ENCODE peak calls at places on chromosome 3, in five cellular contexts. One of them, this sample, is unnamed.
A peak's percentile ranks its signal among the peaks of the same experiment; 100 is the strongest.

GRCh38 chr3:190673157-190673556 is 159.3 kb downstream of the IL1RAP start:
- DNase-seq in neuronal stem cell: no peak
- DNase-seq in H1: no peak
- DNase-seq in IMR-90: peak; percentile 48
- DNase-seq in H9: no peak
- DNase-seq in this sample: peak; percentile 18

GRCh38 chr3:14590594-14590993 is 50.5 kb upstream of the GRIP2 start:
- DNase-seq in neuronal stem cell: no peak
- DNase-seq in H9: no peak
- DNase-seq in H1: no peak
- DNase-seq in IMR-90: no peak
- DNase-seq in this sample: no peak

GRCh38 chr3:10552631-10552943 is 47.2 kb upstream of the ATP2B2 start:
- DNase-seq in H9: peak; percentile 6
- DNase-seq in neuronal stem cell: no peak
- DNase-seq in IMR-90: no peak
- DNase-seq in H1: peak; percentile 16
- DNase-seq in this sample: no peak

GRCh38 chr3:4763604-4764247 is 215.5 kb upstream of the BHLHE40 start:
- DNase-seq in H1: no peak
- DNase-seq in H9: no peak
- DNase-seq in IMR-90: no peak
- DNase-seq in neuronal stem cell: no peak
- DNase-seq in this sample: no peak

GRCh38 chr3:72142028-72142427 is 357.1 kb upstream of the PROK2 start:
- DNase-seq in H1: no peak
- DNase-seq in IMR-90: no peak
- DNase-seq in H9: no peak
- DNase-seq in neuronal stem cell: no peak
- DNase-seq in this sample: no peak

GRCh38 chr3:66140763-66141372 is 79.9 kb upstream of the SLC25A26 start:
- DNase-seq in neuronal stem cell: no peak
- DNase-seq in H9: no peak
- DNase-seq in H1: no peak
- DNase-seq in IMR-90: no peak
- DNase-seq in this sample: peak; percentile 16

GRCh38 chr3:37174532-37175126 is at the start of gene LRRFIP2:
- DNase-seq in H1: no peak
- DNase-seq in H9: no peak
- DNase-seq in IMR-90: peak; percentile 82
- DNase-seq in neuronal stem cell: no peak
- DNase-seq in this sample: no peak

GRCh38 chr3:10753964-10754363 is 62.1 kb upstream of the SLC6A11 start:
- DNase-seq in neuronal stem cell: peak; percentile 66
- DNase-seq in H9: peak; percentile 83
- DNase-seq in H1: peak; percentile 94
- DNase-seq in IMR-90: peak; percentile 32
- DNase-seq in this sample: peak; percentile 28

GRCh38 chr3:75906555-75907112 is 121.3 kb upstream of the ZNF717 start:
- DNase-seq in H9: peak; percentile 88
- DNase-seq in neuronal stem cell: peak; percentile 48
- DNase-seq in H1: peak; percentile 82
- DNase-seq in IMR-90: peak; percentile 25
- DNase-seq in this sample: peak; percentile 68

GRCh38 chr3:109973733-109974132 is 636.4 kb upstream of the DPPA4 start:
- DNase-seq in neuronal stem cell: no peak
- DNase-seq in H1: no peak
- DNase-seq in IMR-90: peak; percentile 15
- DNase-seq in H9: no peak
- DNase-seq in this sample: peak; percentile 10

GRCh38 chr3:82087958-82088357 is 326.5 kb upstream of the GBE1 start:
- DNase-seq in H9: no peak
- DNase-seq in H1: no peak
- DNase-seq in neuronal stem cell: no peak
- DNase-seq in IMR-90: peak; percentile 67
- DNase-seq in this sample: peak; percentile 49

GRCh38 chr3:184158394-184158793 is 3.2 kb downstream of the DVL3 start:
- DNase-seq in IMR-90: no peak
- DNase-seq in H1: no peak
- DNase-seq in neuronal stem cell: no peak
- DNase-seq in H9: no peak
- DNase-seq in this sample: no peak

GRCh38 chr3:69901802-69902201 is 97.7 kb upstream of the SAMMSON start:
- DNase-seq in H1: no peak
- DNase-seq in neuronal stem cell: no peak
- DNase-seq in H9: no peak
- DNase-seq in IMR-90: no peak
- DNase-seq in this sample: no peak

GRCh38 chr3:186938716-186939115 is 8.4 kb downstream of the ST6GAL1 start:
- DNase-seq in H1: no peak
- DNase-seq in IMR-90: peak; percentile 75
- DNase-seq in neuronal stem cell: no peak
- DNase-seq in H9: no peak
- DNase-seq in this sample: peak; percentile 40

GRCh38 chr3:11655188-11655928 is 11.6 kb upstream of the VGLL4 start:
- DNase-seq in H1: no peak
- DNase-seq in H9: peak; percentile 55
- DNase-seq in IMR-90: no peak
- DNase-seq in neuronal stem cell: no peak
- DNase-seq in this sample: no peak

GRCh38 chr3:71097557-71097956 is 486.0 kb downstream of the FOXP1 start:
- DNase-seq in neuronal stem cell: no peak
- DNase-seq in IMR-90: no peak
- DNase-seq in H1: no peak
- DNase-seq in H9: no peak
- DNase-seq in this sample: no peak

GRCh38 chr3:51668756-51669155 is 2.3 kb upstream of the TEX264 start:
- DNase-seq in H1: no peak
- DNase-seq in IMR-90: peak; percentile 58
- DNase-seq in H9: no peak
- DNase-seq in neuronal stem cell: no peak
- DNase-seq in this sample: peak; percentile 27

GRCh38 chr3:33440328-33440577 is at the start of gene UBP1:
- DNase-seq in H9: no peak
- DNase-seq in H1: no peak
- DNase-seq in neuronal stem cell: no peak
- DNase-seq in IMR-90: no peak
- DNase-seq in this sample: no peak

GRCh38 chr3:195559723-195560409 is 16.7 kb upstream of the PPP1R2 start:
- DNase-seq in IMR-90: no peak
- DNase-seq in neuronal stem cell: no peak
- DNase-seq in H9: no peak
- DNase-seq in H1: no peak
- DNase-seq in this sample: no peak

GRCh38 chr3:56064684-56065083 is 403.6 kb downstream of the ERC2 start:
- DNase-seq in IMR-90: no peak
- DNase-seq in H1: no peak
- DNase-seq in neuronal stem cell: no peak
- DNase-seq in H9: no peak
- DNase-seq in this sample: no peak

GRCh38 chr3:141402476-141403171 is 34.3 kb downstream of the ZBTB38 start:
- DNase-seq in H9: peak; percentile 65
- DNase-seq in IMR-90: peak; percentile 78
- DNase-seq in neuronal stem cell: peak; percentile 55
- DNase-seq in H1: peak; percentile 77
- DNase-seq in this sample: peak; percentile 67

GRCh38 chr3:72888546-72889309 is 882 bp downstream of the GXYLT2 start:
- DNase-seq in H9: peak; percentile 32
- DNase-seq in H1: peak; percentile 53
- DNase-seq in IMR-90: peak; percentile 42
- DNase-seq in neuronal stem cell: peak; percentile 90
- DNase-seq in this sample: peak; percentile 58

GRCh38 chr3:126493731-126494130 is 18.0 kb upstream of the ZXDC start:
- DNase-seq in IMR-90: no peak
- DNase-seq in neuronal stem cell: no peak
- DNase-seq in H9: no peak
- DNase-seq in H1: no peak
- DNase-seq in this sample: no peak

GRCh38 chr3:50294089-50294488 is 1.9 kb upstream of the IFRD2 start:
- DNase-seq in H1: no peak
- DNase-seq in H9: no peak
- DNase-seq in IMR-90: no peak
- DNase-seq in neuronal stem cell: no peak
- DNase-seq in this sample: no peak

GRCh38 chr3:15313461-15313860 is 18.9 kb downstream of the SH3BP5 start:
- DNase-seq in IMR-90: no peak
- DNase-seq in neuronal stem cell: no peak
- DNase-seq in H9: no peak
- DNase-seq in H1: no peak
- DNase-seq in this sample: no peak

GRCh38 chr3:188209740-188210139 is 55.8 kb downstream of the LPP start:
- DNase-seq in IMR-90: peak; percentile 39
- DNase-seq in H9: no peak
- DNase-seq in H1: no peak
- DNase-seq in neuronal stem cell: no peak
- DNase-seq in this sample: peak; percentile 58

GRCh38 chr3:138898301-138898700 is 48.6 kb downstream of the FOXL2 start:
- DNase-seq in IMR-90: peak; percentile 57
- DNase-seq in H1: no peak
- DNase-seq in H9: no peak
- DNase-seq in neuronal stem cell: no peak
- DNase-seq in this sample: no peak

GRCh38 chr3:185728630-185729334 is 96.1 kb downstream of the IGF2BP2 start:
- DNase-seq in H9: no peak
- DNase-seq in neuronal stem cell: no peak
- DNase-seq in H1: no peak
- DNase-seq in IMR-90: no peak
- DNase-seq in this sample: peak; percentile 65

GRCh38 chr3:179410317-179410716 is 41.0 kb downstream of the GNB4 start:
- DNase-seq in H1: no peak
- DNase-seq in H9: no peak
- DNase-seq in neuronal stem cell: no peak
- DNase-seq in IMR-90: peak; percentile 37
- DNase-seq in this sample: peak; percentile 8

GRCh38 chr3:12833226-12834161 is 7.9 kb downstream of the RPL32 start:
- DNase-seq in H1: no peak
- DNase-seq in neuronal stem cell: no peak
- DNase-seq in H9: peak; percentile 75
- DNase-seq in IMR-90: no peak
- DNase-seq in this sample: no peak

GRCh38 chr3:107117922-107118576 is 259.2 kb upstream of the CCDC54 start:
- DNase-seq in IMR-90: peak; percentile 80
- DNase-seq in neuronal stem cell: peak; percentile 49
- DNase-seq in H1: peak; percentile 66
- DNase-seq in H9: peak; percentile 61
- DNase-seq in this sample: peak; percentile 64

GRCh38 chr3:25663324-25664065 is 1.2 kb downstream of the TOP2B start:
- DNase-seq in H9: no peak
- DNase-seq in IMR-90: peak; percentile 24
- DNase-seq in H1: no peak
- DNase-seq in neuronal stem cell: peak; percentile 18
- DNase-seq in this sample: peak; percentile 48

GRCh38 chr3:165336786-165337185 is 140.6 kb upstream of the SLITRK3 start:
- DNase-seq in H9: no peak
- DNase-seq in IMR-90: no peak
- DNase-seq in H1: no peak
- DNase-seq in neuronal stem cell: no peak
- DNase-seq in this sample: peak; percentile 65

DNA sequence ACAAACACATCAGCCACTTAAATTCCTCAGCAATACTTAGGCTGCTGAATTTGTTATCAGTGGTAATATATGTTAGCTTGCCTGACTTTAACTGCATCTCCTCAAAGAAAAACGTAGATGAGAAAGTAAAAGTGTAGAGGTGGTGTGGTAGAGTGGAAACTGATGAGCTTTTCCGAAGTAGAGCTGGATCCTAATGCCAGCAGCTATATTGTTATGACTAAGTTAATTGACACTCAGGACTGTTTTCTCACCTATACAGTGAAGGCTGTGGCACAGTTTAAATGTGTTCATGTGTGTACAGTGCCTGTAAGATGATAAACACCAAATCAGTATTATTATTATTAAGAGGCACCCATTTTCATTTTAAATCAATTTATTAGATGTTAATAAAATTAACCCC is 174.9 kb downstream of the TNIK start:
- DNase-seq in IMR-90: no peak
- DNase-seq in H9: no peak
- DNase-seq in neuronal stem cell: no peak
- DNase-seq in H1: no peak
- DNase-seq in this sample: peak; percentile 36
- H2BK15ac ChIP-seq in IMR-90: peak overlapping the region; percentile 1
- H2BK15ac ChIP-seq in H9: no peak overlapping the region
- H2BK15ac ChIP-seq in neuronal stem cell: no peak overlapping the region
- H2BK15ac ChIP-seq in H1: no peak overlapping the region
- H2BK15ac ChIP-seq in this sample: no peak overlapping the region

GRCh38 chr3:122513386-122514122 is 1.2 kb downstream of the KPNA1 start:
- DNase-seq in neuronal stem cell: peak; percentile 6
- DNase-seq in H1: no peak
- DNase-seq in IMR-90: peak; percentile 74
- DNase-seq in H9: no peak
- DNase-seq in this sample: no peak
- H3K14ac ChIP-seq in neuronal stem cell: no peak overlapping the region
- H3K14ac ChIP-seq in H1: no peak overlapping the region
- H3K14ac ChIP-seq in IMR-90: no peak overlapping the region
- H3K14ac ChIP-seq in H9: no peak overlapping the region
- H3K14ac ChIP-seq in this sample: no peak overlapping the region

DNA sequence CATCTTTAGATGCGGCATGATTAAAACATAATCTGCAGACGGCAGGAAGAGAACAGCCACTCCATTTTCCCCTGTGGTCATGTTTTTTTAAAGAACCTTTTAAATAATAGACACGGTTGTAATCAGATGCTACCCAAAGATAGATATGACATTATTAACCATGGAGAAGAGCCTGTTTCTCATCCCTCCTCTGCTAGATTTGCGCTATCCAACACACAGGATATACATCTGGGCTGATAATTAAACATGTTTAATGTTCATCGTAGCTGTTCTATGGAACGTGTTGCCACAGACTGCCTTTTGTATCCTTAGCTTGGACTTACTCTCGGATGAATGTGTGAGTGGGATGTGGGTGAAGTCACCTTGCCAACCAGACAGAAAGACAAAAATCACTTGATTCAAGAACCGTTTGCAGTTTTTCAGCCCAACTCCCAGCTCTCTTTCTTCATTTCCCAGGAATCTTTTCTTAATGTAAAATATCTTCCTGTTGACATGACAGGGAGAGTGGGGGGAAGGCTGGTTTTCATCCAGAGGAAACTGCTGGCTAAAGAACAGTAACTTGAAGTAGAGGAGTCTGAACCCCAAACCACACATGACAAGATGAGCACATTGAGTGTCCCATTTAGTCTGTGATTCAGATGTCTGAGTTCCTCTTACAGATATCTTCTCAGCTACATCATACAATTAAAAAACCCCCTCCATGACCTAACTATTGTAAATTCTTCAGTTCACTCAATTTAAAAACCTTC is 118.6 kb upstream of the PRICKLE2 start:
- DNase-seq in IMR-90: peak; percentile 75
- DNase-seq in H9: no peak
- DNase-seq in neuronal stem cell: no peak
- DNase-seq in H1: no peak
- DNase-seq in this sample: peak; percentile 95
- H2BK15ac ChIP-seq in IMR-90: peak overlapping the region; percentile 94
- H2BK15ac ChIP-seq in H9: no peak overlapping the region
- H2BK15ac ChIP-seq in neuronal stem cell: no peak overlapping the region
- H2BK15ac ChIP-seq in H1: no peak overlapping the region
- H2BK15ac ChIP-seq in this sample: no peak overlapping the region

GRCh38 chr3:127738192-127738840 is 65.6 kb downstream of the ABTB1 start:
- DNase-seq in H9: no peak
- DNase-seq in IMR-90: peak; percentile 36
- DNase-seq in H1: no peak
- DNase-seq in neuronal stem cell: no peak
- DNase-seq in this sample: peak; percentile 72
- H3K14ac ChIP-seq in H9: no peak overlapping the region
- H3K14ac ChIP-seq in IMR-90: peak overlapping the region; percentile 82
- H3K14ac ChIP-seq in H1: no peak overlapping the region
- H3K14ac ChIP-seq in neuronal stem cell: no peak overlapping the region
- H3K14ac ChIP-seq in this sample: no peak overlapping the region

This sample was measured in mesenchymal stem cell.